ENCODE peak calls at places on chromosome 3, in four cellular contexts. One of them, this sample, is unnamed.

GRCh38 chr3:45776611-45777010 is 19.7 kb downstream of the SLC6A20 start:
- DNase-seq in fibroblast of pulmonary artery: no peak
- DNase-seq in psoas muscle: no peak
- DNase-seq in mucosa of gallbladder: no peak
- DNase-seq in this sample: peak; percentile 55

GRCh38 chr3:51933471-51934138 is 8.1 kb downstream of the RRP9 start:
- DNase-seq in fibroblast of pulmonary artery: no peak
- DNase-seq in psoas muscle: no peak
- DNase-seq in mucosa of gallbladder: no peak
- DNase-seq in this sample: no peak

GRCh38 chr3:157532529-157533297 is 29.5 kb upstream of the VEPH1 start:
- DNase-seq in fibroblast of pulmonary artery: peak; percentile 95
- DNase-seq in psoas muscle: no peak
- DNase-seq in mucosa of gallbladder: peak; percentile 29
- DNase-seq in this sample: no peak

GRCh38 chr3:197468866-197469382 is 86.8 kb downstream of the BDH1 start:
- DNase-seq in fibroblast of pulmonary artery: peak; percentile 64
- DNase-seq in psoas muscle: no peak
- DNase-seq in mucosa of gallbladder: peak; percentile 61
- DNase-seq in this sample: peak; percentile 95

GRCh38 chr3:123419156-123419849 is 29.6 kb downstream of the ADCY5 start:
- DNase-seq in fibroblast of pulmonary artery: no peak
- DNase-seq in psoas muscle: no peak
- DNase-seq in mucosa of gallbladder: no peak
- DNase-seq in this sample: no peak

GRCh38 chr3:7315037-7315436 is 454.1 kb downstream of the GRM7 start:
- DNase-seq in fibroblast of pulmonary artery: no peak
- DNase-seq in psoas muscle: no peak
- DNase-seq in mucosa of gallbladder: no peak
- DNase-seq in this sample: no peak

GRCh38 chr3:189862385-189863023 is 231.3 kb downstream of the TP63 start:
- DNase-seq in fibroblast of pulmonary artery: peak; percentile 52
- DNase-seq in psoas muscle: no peak
- DNase-seq in mucosa of gallbladder: no peak
- DNase-seq in this sample: no peak

GRCh38 chr3:1195922-1196321 is 103.1 kb downstream of the CNTN6 start:
- DNase-seq in fibroblast of pulmonary artery: peak; percentile 87
- DNase-seq in psoas muscle: no peak
- DNase-seq in mucosa of gallbladder: no peak
- DNase-seq in this sample: no peak

GRCh38 chr3:49656541-49657112 is 17.5 kb upstream of the APEH start:
- DNase-seq in fibroblast of pulmonary artery: peak; percentile 14
- DNase-seq in psoas muscle: no peak
- DNase-seq in mucosa of gallbladder: no peak
- DNase-seq in this sample: no peak

GRCh38 chr3:152121292-152121654 is 147.5 kb upstream of the MBNL1 start:
- DNase-seq in fibroblast of pulmonary artery: peak; percentile 95
- DNase-seq in psoas muscle: no peak
- DNase-seq in mucosa of gallbladder: no peak
- DNase-seq in this sample: no peak

GRCh38 chr3:153127788-153128187 is 34.2 kb upstream of the RAP2B start:
- DNase-seq in fibroblast of pulmonary artery: no peak
- DNase-seq in psoas muscle: no peak
- DNase-seq in mucosa of gallbladder: no peak
- DNase-seq in this sample: no peak

This sample was measured in left lobe of liver.